ENCODE peak calls at places on chromosome 1, in five cellular contexts. Q, B, K, F and C are unnamed samples.

GRCh38 chr1:155038602-155039307 is 5.1 kb downstream of the DCST1 start:
- DNase-seq in Q (peak; percentile 68), B (no peak), K (no peak), F (no peak), C (no peak)

GRCh38 chr1:32813941-32814739 is 3.0 kb downstream of the YARS1 start:
- DNase-seq in Q (peak; percentile 78), B (no peak), K (no peak), F (no peak), C (no peak)

GRCh38 chr1:180353930-180354329 is 123.9 kb downstream of the LHX4 start:
- DNase-seq in Q (no peak), B (no peak), K (no peak), F (no peak), C (no peak)

GRCh38 chr1:24464378-24464770 is 38.3 kb upstream of the RCAN3 start:
- DNase-seq in Q (peak; percentile 14), B (no peak), K (no peak), F (no peak), C (peak; percentile 56)

GRCh38 chr1:1432951-1433803 is 2.3 kb upstream of the VWA1 start:
- DNase-seq in Q (no peak), B (no peak), K (no peak), F (peak; percentile 39), C (peak; percentile 82)

GRCh38 chr1:27333717-27334279 is 8.0 kb upstream of the SYTL1 start:
- DNase-seq in Q (no peak), B (no peak), K (no peak), F (no peak), C (no peak)

GRCh38 chr1:2796890-2797740 is 4.4 kb downstream of the TTC34 start:
- DNase-seq in Q (no peak), B (no peak), K (no peak), F (no peak), C (no peak)

GRCh38 chr1:59752556-59753412 is 62.0 kb upstream of the HOOK1 start:
- DNase-seq in Q (no peak), B (no peak), K (no peak), F (no peak), C (no peak)

GRCh38 chr1:19768321-19769210 is 31.1 kb downstream of the TMCO4 start:
- DNase-seq in Q (no peak), B (no peak), K (no peak), F (no peak), C (no peak)

GRCh38 chr1:59669752-59670312 is 144.9 kb upstream of the HOOK1 start:
- DNase-seq in Q (peak; percentile 79), B (no peak), K (no peak), F (no peak), C (peak; percentile 46)

GRCh38 chr1:181112071-181112929 is 23.8 kb downstream of the IER5 start:
- DNase-seq in Q (peak; percentile 100), B (peak; percentile 95), K (no peak), F (no peak), C (no peak)

GRCh38 chr1:41915786-41916571 is 2.7 kb downstream of the HIVEP3 start:
- DNase-seq in Q (no peak), B (no peak), K (no peak), F (no peak), C (no peak)

GRCh38 chr1:214135886-214136285 is 145.1 kb upstream of the SMYD2 start:
- DNase-seq in Q (no peak), B (no peak), K (no peak), F (no peak), C (peak; percentile 47)

GRCh38 chr1:246170574-246171261 is 336.4 kb downstream of the SMYD3 start:
- DNase-seq in Q (no peak), B (no peak), K (no peak), F (peak; percentile 16), C (no peak)